ENCODE peak calls at places on chromosomes 12 and 14, in six cellular contexts. Z is activated T-cell treated with anti-CD3 and anti-CD28 coated beads for 1 hour, O is sciatic nerve, A is dermis microvascular lymphatic vessel endothelial cell, P is NB4, Y is right lobe of liver. B is an unnamed sample.

GRCh38 chr14:54609576-54609975 is 42.6 kb downstream of the SAMD4A start:
- DNase-seq in P (no peak), A (no peak), O (no peak), Z (no peak), Y (no peak), B (no peak)

GRCh38 chr12:101256271-101256670 is 23.6 kb upstream of the UTP20 start:
- DNase-seq in Y (no peak), A (no peak), P (no peak), O (no peak), Z (no peak), B (no peak)

GRCh38 chr12:33476058-33476457 is 36.4 kb upstream of the SYT10 start:
- DNase-seq in O (no peak), Z (no peak), P (no peak), Y (no peak), A (no peak), B (no peak)

GRCh38 chr12:110704750-110705149 is 15.8 kb upstream of the HVCN1 start:
- DNase-seq in Y (no peak), A (no peak), Z (no peak), P (no peak), O (no peak), B (peak; percentile 55)

GRCh38 chr12:118183711-118184110 is 47.8 kb downstream of the PEBP1 start:
- DNase-seq in Z (no peak), Y (no peak), A (peak; percentile 71), O (no peak), P (no peak), B (no peak)

GRCh38 chr12:91287753-91288152 is 105.1 kb upstream of the DCN start:
- DNase-seq in A (no peak), O (no peak), Z (no peak), Y (no peak), P (no peak), B (no peak)

GRCh38 chr12:9843416-9843815 is 16.1 kb downstream of the KLRF1 start:
- DNase-seq in Y (no peak), Z (no peak), O (no peak), A (no peak), P (no peak), B (no peak)

GRCh38 chr12:14403711-14404164 is 38.3 kb downstream of the ATF7IP start:
- DNase-seq in P (no peak), O (no peak), Z (no peak), A (peak; percentile 73), Y (no peak), B (peak; percentile 88)

GRCh38 chr12:109735051-109735521 is 21.5 kb downstream of the FAM222A start:
- DNase-seq in A (no peak), P (no peak), Z (no peak), Y (peak; percentile 34), O (peak; percentile 42), B (no peak)

GRCh38 chr14:77088219-77088618 is 9.8 kb upstream of the CIPC start:
- DNase-seq in Y (no peak), A (no peak), Z (no peak), O (no peak), P (no peak), B (no peak)

GRCh38 chr14:101492716-101493115 is 68.6 kb upstream of the DIO3 start:
- DNase-seq in O (peak; percentile 47), P (no peak), Y (peak; percentile 36), Z (no peak), A (no peak), B (no peak)

GRCh38 chr14:89251066-89251465 is 166.0 kb downstream of the FOXN3 start:
- DNase-seq in Z (no peak), O (no peak), Y (no peak), P (no peak), A (no peak), B (no peak)

GRCh38 chr14:30287579-30288445 is 271.1 kb upstream of the G2E3 start:
- DNase-seq in Y (no peak), A (no peak), P (no peak), Z (no peak), O (no peak), B (no peak)

GRCh38 chr14:104993306-104993705 is 7.7 kb downstream of the CLBA1 start:
- DNase-seq in O (no peak), A (no peak), Z (no peak), P (no peak), Y (no peak), B (no peak)

GRCh38 chr14:100706860-100707259 is 19.8 kb upstream of the DLK1 start:
- DNase-seq in Y (no peak), P (no peak), O (no peak), Z (no peak), A (no peak), B (no peak)

GRCh38 chr12:121366063-121366459 is 13.8 kb upstream of the ANAPC5 start:
- DNase-seq in O (no peak), P (no peak), A (no peak), Y (no peak), Z (no peak), B (no peak)

GRCh38 chr12:67692966-67693365 is 44.4 kb downstream of the DYRK2 start:
- DNase-seq in P (no peak), A (no peak), Y (no peak), Z (no peak), O (no peak), B (peak; percentile 71)

GRCh38 chr12:6197996-6198395 is 2.2 kb upstream of the CD9 start:
- DNase-seq in Z (no peak), A (no peak), P (no peak), Y (no peak), O (no peak), B (no peak)

GRCh38 chr12:122847921-122848421 is 12.7 kb downstream of the HIP1R start:
- DNase-seq in P (no peak), Y (no peak), O (no peak), Z (no peak), A (no peak), B (no peak)

GRCh38 chr12:96195845-96196451 is 1.8 kb downstream of the ELK3 start:
- DNase-seq in P (peak; percentile 28), Y (no peak), O (no peak), A (peak; percentile 77), Z (peak; percentile 25), B (no peak)

GRCh38 chr12:47377414-47378221 is 297.9 kb upstream of the AMIGO2 start:
- DNase-seq in P (no peak), Z (no peak), A (peak; percentile 91), Y (peak; percentile 94), O (peak; percentile 94), B (no peak)

GRCh38 chr12:78802593-78802992 is 62.0 kb upstream of the SYT1 start:
- DNase-seq in Z (no peak), A (peak; percentile 54), Y (no peak), O (no peak), P (no peak), B (no peak)

GRCh38 chr14:74655597-74656389 is 43.8 kb upstream of the LTBP2 start:
- DNase-seq in P (peak; percentile 16), A (no peak), Z (no peak), Y (no peak), O (no peak), B (no peak)

GRCh38 chr12:83843531-83843930 is 1069.1 kb downstream of the SLC6A15 start:
- DNase-seq in A (no peak), P (no peak), Z (no peak), Y (no peak), O (no peak), B (no peak)

GRCh38 chr14:65336191-65336591 is 76.3 kb upstream of the FUT8 start:
- DNase-seq in Y (no peak), Z (no peak), P (no peak), A (no peak), O (no peak), B (no peak)

GRCh38 chr12:104357431-104357952 is 54.0 kb downstream of the EID3 start:
- DNase-seq in A (peak; percentile 72), Z (no peak), O (no peak), P (no peak), Y (no peak), B (no peak)

GRCh38 chr12:98644433-98644711 is 216 bp downstream of the IKBIP start:
- DNase-seq in O (no peak), Z (no peak), P (no peak), Y (no peak), A (peak; percentile 73), B (no peak)

GRCh38 chr14:64410084-64410774 is 22.1 kb downstream of the MTHFD1 start:
- DNase-seq in A (no peak), O (no peak), P (peak; percentile 37), Z (no peak), Y (peak; percentile 78), B (no peak)

GRCh38 chr14:29262979-29263378 is 496.4 kb downstream of the FOXG1 start:
- DNase-seq in A (no peak), P (no peak), Y (no peak), O (no peak), Z (no peak), B (no peak)

GRCh38 chr12:50685641-50686040 is 78.3 kb upstream of the ATF1 start:
- DNase-seq in O (no peak), Y (no peak), Z (no peak), P (no peak), A (peak; percentile 10), B (no peak)

GRCh38 chr12:89880695-89881350 is 172.2 kb upstream of the ATP2B1 start:
- DNase-seq in A (no peak), P (peak; percentile 81), O (no peak), Y (no peak), Z (peak; percentile 11), B (peak; percentile 64)

GRCh38 chr12:82740129-82741000 is 53.7 kb downstream of the TMTC2 start:
- DNase-seq in Y (no peak), O (no peak), P (peak; percentile 53), Z (no peak), A (no peak), B (no peak)

GRCh38 chr14:53979747-53980642 is 23.4 kb upstream of the BMP4 start:
- DNase-seq in Z (no peak), P (no peak), O (peak; percentile 79), A (no peak), Y (peak; percentile 72), B (no peak)

GRCh38 chr14:76808990-76809389 is 3.7 kb downstream of the ANGEL1 start:
- DNase-seq in Z (no peak), A (no peak), P (no peak), Y (no peak), O (no peak), B (no peak)

GRCh38 chr12:126950266-126950665 is 1316.7 kb upstream of the TMEM132C start:
- DNase-seq in O (no peak), Z (no peak), P (no peak), A (no peak), Y (no peak), B (no peak)

GRCh38 chr12:4579305-4580097 is 17.5 kb downstream of the DYRK4 start:
- DNase-seq in Y (no peak), O (no peak), A (peak; percentile 55), Z (no peak), P (peak; percentile 47), B (peak; percentile 91)

GRCh38 chr14:22886500-22887259 is 3.7 kb downstream of the REM2 start:
- DNase-seq in P (peak; percentile 87), Z (peak; percentile 63), Y (no peak), A (peak; percentile 45), O (peak; percentile 80), B (peak; percentile 94)

GRCh38 chr12:130916251-130916911 is 37.3 kb upstream of the ADGRD1 start:
- DNase-seq in A (peak; percentile 49), O (peak; percentile 83), P (peak; percentile 87), Z (no peak), Y (no peak), B (peak; percentile 79)

GRCh38 chr12:120874547-120875245 is 29.5 kb downstream of the SPPL3 start:
- DNase-seq in Y (no peak), O (no peak), P (no peak), A (no peak), Z (no peak), B (no peak)

B was measured in Karpas-422.